ENCODE peak calls at places on chromosomes 13 and 19, in five cellular contexts. B, X, Z, A and C are unnamed samples.
A peak's percentile ranks its signal among the peaks of the same experiment; 100 is the strongest.

GRCh38 chr13:38951525-38952313 is 38.9 kb downstream of the STOML3 start:
- DNase-seq in B (no peak), X (no peak), Z (no peak), A (no peak), C (no peak)

GRCh38 chr19:39735688-39736087 is 2.1 kb downstream of the CLC start:
- DNase-seq in B (no peak), X (no peak), Z (no peak), A (no peak), C (no peak)

GRCh38 chr13:101626925-101627555 is 174.6 kb downstream of the ITGBL1 start:
- DNase-seq in B (no peak), X (no peak), Z (no peak), A (no peak), C (no peak)

GRCh38 chr19:5988520-5989387 is 10.8 kb upstream of the RANBP3 start:
- DNase-seq in B (no peak), X (no peak), Z (no peak), A (no peak), C (no peak)

GRCh38 chr19:14066139-14066538 is 4.3 kb upstream of the PALM3 start:
- DNase-seq in B (no peak), X (no peak), Z (no peak), A (no peak), C (no peak)

GRCh38 chr13:101455863-101456262 is 3.4 kb downstream of the ITGBL1 start:
- DNase-seq in B (peak; percentile 85), X (no peak), Z (no peak), A (peak; percentile 79), C (peak; percentile 73)

GRCh38 chr19:39324242-39324842 is 3.7 kb upstream of the LRFN1 start:
- DNase-seq in B (no peak), X (no peak), Z (no peak), A (no peak), C (no peak)

GRCh38 chr13:51520524-51520923 is 63.7 kb upstream of the WDFY2 start:
- DNase-seq in B (peak; percentile 46), X (no peak), Z (no peak), A (peak; percentile 59), C (no peak)

GRCh38 chr13:77859450-77859849 is 59.2 kb downstream of the EDNRB start:
- DNase-seq in B (no peak), X (no peak), Z (no peak), A (peak; percentile 59), C (no peak)

GRCh38 chr13:74329978-74330377 is 195.8 kb upstream of the KLF12 start:
- DNase-seq in B (no peak), X (no peak), Z (no peak), A (no peak), C (no peak)

GRCh38 chr13:32446220-32446619 is 18.3 kb upstream of the N4BP2L1 start:
- DNase-seq in B (no peak), X (no peak), Z (no peak), A (no peak), C (no peak)

GRCh38 chr13:20684535-20684934 is 19.0 kb upstream of the IL17D start:
- DNase-seq in B (no peak), X (no peak), Z (no peak), A (no peak), C (no peak)

GRCh38 chr13:30735025-30735967 is at the start of gene ALOX5AP:
- DNase-seq in B (no peak), X (no peak), Z (no peak), A (no peak), C (no peak)

GRCh38 chr13:98942997-98943396 is 34.9 kb downstream of the DOCK9 start:
- DNase-seq in B (no peak), X (no peak), Z (no peak), A (no peak), C (no peak)

GRCh38 chr13:48816696-48817095 is 159.0 kb upstream of the FNDC3A start:
- DNase-seq in B (no peak), X (no peak), Z (no peak), A (no peak), C (no peak)

GRCh38 chr13:113671066-113672001 is 4.3 kb downstream of the GRK1 start:
- DNase-seq in B (no peak), X (no peak), Z (peak; percentile 4), A (no peak), C (no peak)

GRCh38 chr13:67377919-67378318 is 147.8 kb upstream of the PCDH9 start:
- DNase-seq in B (no peak), X (no peak), Z (no peak), A (no peak), C (no peak)

GRCh38 chr19:3313199-3313575 is 53.2 kb upstream of the NFIC start:
- DNase-seq in B (no peak), X (no peak), Z (no peak), A (no peak), C (no peak)

GRCh38 chr19:30898353-30899103 is 450.7 kb downstream of the TSHZ3 start:
- DNase-seq in B (no peak), X (no peak), Z (no peak), A (no peak), C (no peak)

GRCh38 chr13:26965058-26965380 is 204.4 kb upstream of the GPR12 start:
- DNase-seq in B (no peak), X (no peak), Z (no peak), A (no peak), C (no peak)

GRCh38 chr19:54199401-54199800 is 1.3 kb upstream of the RPS9 start:
- DNase-seq in B (no peak), X (no peak), Z (no peak), A (no peak), C (no peak)

GRCh38 chr19:4971424-4971793 is 2.5 kb downstream of the KDM4B start:
- DNase-seq in B (no peak), X (no peak), Z (peak; percentile 40), A (no peak), C (no peak)

GRCh38 chr13:75049936-75050335 is 432.0 kb downstream of the TBC1D4 start:
- DNase-seq in B (peak; percentile 7), X (no peak), Z (no peak), A (no peak), C (no peak)

GRCh38 chr19:6221878-6222746 is 57.7 kb downstream of the MLLT1 start:
- DNase-seq in B (no peak), X (no peak), Z (no peak), A (no peak), C (no peak)

GRCh38 chr13:88456155-88456554 is 785.0 kb downstream of the SLITRK5 start:
- DNase-seq in B (no peak), X (no peak), Z (no peak), A (no peak), C (no peak)

GRCh38 chr13:47218611-47219010 is 321.8 kb upstream of the HTR2A start:
- DNase-seq in B (no peak), X (no peak), Z (no peak), A (no peak), C (no peak)

GRCh38 chr19:5313307-5313706 is 27.3 kb downstream of the PTPRS start:
- DNase-seq in B (no peak), X (no peak), Z (peak; percentile 79), A (no peak), C (no peak)

GRCh38 chr13:50969691-50970090 is 60.1 kb downstream of the RNASEH2B start:
- DNase-seq in B (peak; percentile 7), X (no peak), Z (peak; percentile 26), A (no peak), C (no peak)

GRCh38 chr19:1494115-1494815 is 3.3 kb downstream of the REEP6 start:
- DNase-seq in B (no peak), X (no peak), Z (no peak), A (no peak), C (no peak)

GRCh38 chr19:7349961-7350711 is 1.4 kb downstream of the ARHGEF18 start:
- DNase-seq in B (no peak), X (no peak), Z (no peak), A (no peak), C (no peak)

GRCh38 chr13:45464141-45464686 is 525 bp upstream of the COG3 start:
- DNase-seq in B (no peak), X (no peak), Z (no peak), A (no peak), C (no peak)
- TF ChIP-seq CTCF in B (peak; percentile 62), X (peak; percentile 38), Z (peak; percentile 52), A (no peak), C (no peak)

GRCh38 chr19:47331490-47331889 is 485 bp upstream of the C5AR2 start:
- DNase-seq in B (no peak), X (no peak), Z (no peak), A (no peak), C (no peak)

GRCh38 chr19:47324502-47324901 is 7.5 kb upstream of the C5AR2 start:
- DNase-seq in B (no peak), X (no peak), Z (no peak), A (no peak), C (no peak)

GRCh38 chr19:47331931-47332547 is at the start of gene C5AR2:
- DNase-seq in B (no peak), X (no peak), Z (no peak), A (no peak), C (no peak)

DNA sequence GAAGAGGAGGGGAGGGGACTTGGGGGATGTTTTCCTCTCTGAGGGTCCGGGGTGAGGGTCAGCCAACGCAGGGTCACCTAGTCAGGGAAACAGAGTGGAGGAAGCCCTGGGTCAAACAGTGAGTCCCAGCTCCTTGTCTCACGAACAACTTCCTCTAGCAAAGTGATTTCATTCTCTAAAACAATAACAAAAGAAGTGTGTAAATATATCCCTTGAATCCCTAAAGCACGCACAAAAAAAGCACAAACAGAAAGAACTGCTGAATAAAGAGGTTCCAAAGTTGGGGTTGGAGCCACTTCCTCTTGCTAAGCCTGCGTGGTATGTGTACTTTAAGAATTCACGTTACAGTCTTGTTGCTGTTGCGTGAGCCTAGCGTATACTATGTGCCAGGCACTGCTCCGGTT is 1.5 kb upstream of the C5AR2 start:
- DNase-seq in B (peak; percentile 66), X (no peak), Z (no peak), A (peak; percentile 30), C (no peak)
- H3K4me3 ChIP-seq in B (no peak overlapping the region), X (peak overlapping the region; percentile 29), Z (no peak overlapping the region), A (no peak overlapping the region), C (no peak overlapping the region)

GRCh38 chr19:43780706-43781525 is at the start of gene KCNN4:
- DNase-seq in B (peak; percentile 68), X (no peak), Z (no peak), A (no peak), C (no peak)
- TF ChIP-seq CTCF in B (no peak), X (no peak), Z (no peak), A (no peak), C (no peak)

GRCh38 chr19:45217957-45218334 is 27.3 kb downstream of the EXOC3L2 start:
- DNase-seq in B (no peak), X (no peak), Z (no peak), A (no peak), C (no peak)
- H3K4me3 ChIP-seq in B (no peak overlapping the region), X (no peak overlapping the region), Z (no peak overlapping the region), A (no peak overlapping the region), C (no peak overlapping the region)